ENCODE peak calls at places on chromosomes 4 and X, in five cellular contexts. E is glutamatergic neuron, S is GM06990, J is GM12865, W is uterus. B is an unnamed sample.
A peak's percentile ranks its signal among the peaks of the same experiment; 100 is the strongest.

GRCh38 chr4:48944252-48944651 is 37.7 kb upstream of the OCIAD2 start:
- DNase-seq in E (no peak), S (no peak), J (no peak), W (no peak), B (no peak)

GRCh38 chr4:13966241-13967195 is 339.0 kb upstream of the BOD1L1 start:
- DNase-seq in E (peak; percentile 19), S (no peak), J (no peak), W (no peak), B (no peak)

GRCh38 chrX:2967998-2968909 is 38.1 kb upstream of the ARSH start:
- DNase-seq in E (peak; percentile 31), S (no peak), J (no peak), W (no peak), B (no peak)

GRCh38 chr4:179586460-179586859 is 2144.2 kb upstream of the AGA start:
- DNase-seq in E (no peak), S (no peak), J (no peak), W (no peak), B (no peak)

GRCh38 chrX:120755066-120755846 is 120.4 kb downstream of the CT47B1 start:
- DNase-seq in E (no peak), S (no peak), J (peak; percentile 63), W (no peak), B (no peak)

GRCh38 chr4:92450694-92451093 is 146.9 kb downstream of the GRID2 start:
- DNase-seq in E (no peak), S (no peak), J (no peak), W (no peak), B (no peak)

GRCh38 chrX:44785652-44786051 is 58.2 kb upstream of the DUSP21 start:
- DNase-seq in E (no peak), S (no peak), J (no peak), W (no peak), B (no peak)

GRCh38 chrX:26558719-26559386 is 342.9 kb downstream of the MAGEB5 start:
- DNase-seq in E (no peak), S (peak; percentile 1), J (no peak), W (no peak), B (no peak)

GRCh38 chr4:31107362-31107761 is 387.2 kb downstream of the PCDH7 start:
- DNase-seq in E (no peak), S (no peak), J (no peak), W (no peak), B (no peak)

GRCh38 chr4:181952478-181952877 is 290.7 kb upstream of the TENM3 start:
- DNase-seq in E (no peak), S (no peak), J (no peak), W (no peak), B (no peak)

GRCh38 chrX:153333271-153333670 is 682 bp upstream of the ZNF275 start:
- DNase-seq in E (no peak), S (no peak), J (no peak), W (no peak), B (no peak)

GRCh38 chrX:12370444-12371089 is 232.3 kb downstream of the FRMPD4 start:
- DNase-seq in E (no peak), S (no peak), J (no peak), W (peak; percentile 13), B (no peak)

GRCh38 chrX:33277046-33277445 is 65.7 kb upstream of the DMD start:
- DNase-seq in E (no peak), S (no peak), J (no peak), W (no peak), B (no peak)

GRCh38 chrX:24081661-24082154 is 27.0 kb downstream of the EIF2S3 start:
- DNase-seq in E (peak; percentile 58), S (peak; percentile 49), J (peak; percentile 75), W (peak; percentile 25), B (no peak)

GRCh38 chrX:132564026-132564425 is 75.2 kb upstream of the MBNL3 start:
- DNase-seq in E (no peak), S (no peak), J (no peak), W (no peak), B (no peak)

GRCh38 chr4:111031180-111031579 is 408.3 kb upstream of the PITX2 start:
- DNase-seq in E (no peak), S (no peak), J (no peak), W (no peak), B (no peak)

GRCh38 chrX:54534271-54534670 is 4.3 kb downstream of the GNL3L start:
- DNase-seq in E (no peak), S (no peak), J (no peak), W (no peak), B (no peak)

GRCh38 chrX:39816871-39817731 is 280.7 kb downstream of the BCOR start:
- DNase-seq in E (no peak), S (no peak), J (no peak), W (no peak), B (no peak)

GRCh38 chr4:40621592-40622512 is 7.8 kb downstream of the RBM47 start:
- DNase-seq in E (no peak), S (peak; percentile 69), J (peak; percentile 95), W (peak; percentile 20), B (no peak)

GRCh38 chrX:40496728-40497127 is 84.0 kb upstream of the ATP6AP2 start:
- DNase-seq in E (peak; percentile 14), S (no peak), J (peak; percentile 25), W (peak; percentile 22), B (no peak)

GRCh38 chr4:148831945-148832344 is 389.7 kb upstream of the NR3C2 start:
- DNase-seq in E (no peak), S (no peak), J (no peak), W (no peak), B (no peak)

GRCh38 chrX:8374041-8374825 is 90.4 kb upstream of the VCX3B start:
- DNase-seq in E (no peak), S (no peak), J (no peak), W (no peak), B (no peak)

GRCh38 chr4:76781698-76782595 is 116.0 kb downstream of the SOWAHB start:
- DNase-seq in E (no peak), S (peak; percentile 48), J (peak; percentile 92), W (no peak), B (peak; percentile 45)

GRCh38 chr4:8439168-8439567 is 1.4 kb downstream of the ACOX3 start:
- DNase-seq in E (no peak), S (no peak), J (no peak), W (no peak), B (no peak)

DNA sequence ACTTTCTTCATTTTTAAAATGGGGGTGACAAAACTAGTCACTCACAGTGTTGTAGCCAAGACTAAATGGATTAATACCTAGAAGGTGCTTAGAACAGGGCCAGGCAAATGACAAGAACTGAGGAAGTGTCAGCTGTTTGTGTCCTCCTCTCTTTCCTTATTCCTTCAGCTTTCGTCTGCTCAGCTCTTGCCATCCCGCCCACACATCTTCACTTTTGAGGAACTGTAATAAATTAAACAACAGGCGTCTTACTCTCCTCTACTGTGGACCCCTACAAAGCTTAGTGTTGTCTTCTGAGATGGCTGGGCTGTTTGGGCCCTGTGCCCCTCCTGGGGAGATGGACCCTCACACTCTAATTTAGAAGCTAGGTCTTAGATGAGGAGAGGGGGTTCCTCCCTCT is 2.7 kb downstream of the HPSE start:
- DNase-seq in E (no peak), S (no peak), J (no peak), W (no peak), B (no peak)
- TF ChIP-seq CTCF in E (no peak), S (no peak), J (no peak), W (no peak), B (no peak)

GRCh38 chr4:142314183-142314582 is 531.9 kb downstream of the INPP4B start:
- DNase-seq in E (no peak), S (no peak), J (no peak), W (no peak), B (no peak)
- TF ChIP-seq CTCF in E (no peak), S (no peak), J (no peak), W (no peak), B (no peak)

DNA sequence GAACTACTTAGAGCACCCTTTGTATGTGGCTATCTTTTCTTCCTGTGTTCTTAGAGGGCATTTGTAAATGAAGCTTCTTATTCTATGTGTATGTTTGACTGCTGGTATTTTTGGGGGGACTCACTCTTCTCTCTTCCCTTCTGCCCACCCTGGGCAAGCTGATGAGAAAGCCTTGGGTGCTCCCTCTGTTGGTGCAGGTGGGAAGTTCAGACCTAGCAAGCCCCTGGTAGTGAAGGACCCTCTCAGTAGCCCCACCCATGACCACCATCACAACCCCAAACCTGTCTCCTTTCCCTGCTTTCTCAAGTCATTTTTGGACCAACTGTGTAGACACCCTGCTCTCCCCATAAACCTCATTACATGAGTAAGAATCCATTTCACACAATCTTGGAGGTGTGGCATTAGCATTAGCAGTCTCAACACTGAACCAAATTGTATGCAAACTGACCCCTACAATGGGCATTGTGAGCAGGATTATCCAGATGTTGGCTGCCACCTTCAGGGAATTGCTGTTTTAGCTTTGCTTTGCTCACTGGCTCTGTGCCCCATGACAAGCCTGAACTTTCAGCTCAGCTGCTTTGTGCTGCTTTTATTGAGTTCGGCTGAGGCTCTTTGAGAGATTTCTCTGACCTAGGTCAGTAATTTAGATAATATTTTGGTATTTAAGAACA is 27.9 kb downstream of the TRIM61 start:
- DNase-seq in E (no peak), S (no peak), J (peak; percentile 32), W (no peak), B (no peak)
- TF ChIP-seq CTCF in E (peak; percentile 44), S (peak; percentile 57), J (peak; percentile 48), W (no peak), B (peak; percentile 36)

DNA sequence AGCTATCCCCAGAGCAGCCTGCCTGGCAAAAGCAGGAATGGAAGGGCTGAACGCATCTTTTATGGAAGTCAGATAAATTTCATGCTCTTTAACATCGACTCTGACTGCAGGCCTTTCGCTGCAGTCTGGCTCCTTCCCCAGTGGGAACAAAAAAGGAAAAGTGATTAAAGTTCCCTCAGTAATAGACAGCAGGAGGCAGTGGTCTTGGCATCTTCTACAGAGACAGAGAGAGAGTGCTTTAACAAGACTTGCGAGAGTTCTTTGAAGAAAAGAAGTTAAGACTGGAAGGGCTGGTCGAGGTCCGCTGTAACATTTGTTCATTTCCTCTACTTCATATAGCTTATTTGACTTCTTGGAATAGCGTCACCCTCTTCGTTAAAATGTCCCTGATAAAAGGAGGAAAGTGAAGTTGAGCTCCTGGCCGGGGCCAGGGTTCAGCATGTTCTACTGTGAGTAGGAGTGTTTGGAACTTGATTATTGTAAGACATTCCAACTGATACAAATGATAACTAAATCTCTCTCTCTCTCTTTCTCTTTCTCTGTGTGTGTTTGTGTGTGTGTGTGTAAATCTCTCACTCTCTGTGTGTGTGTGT is 179.8 kb downstream of the SLIT2 start:
- DNase-seq in E (no peak), S (no peak), J (no peak), W (peak; percentile 26), B (no peak)
- TF ChIP-seq CTCF in E (no peak), S (no peak), J (no peak), W (no peak), B (no peak)

GRCh38 chr4:51885371-51885770 is 42.4 kb downstream of the DCUN1D4 start:
- DNase-seq in E (no peak), S (no peak), J (peak; percentile 24), W (no peak), B (peak; percentile 16)
- TF ChIP-seq CTCF in E (peak; percentile 63), S (peak; percentile 42), J (peak; percentile 46), W (no peak), B (peak; percentile 30)

DNA sequence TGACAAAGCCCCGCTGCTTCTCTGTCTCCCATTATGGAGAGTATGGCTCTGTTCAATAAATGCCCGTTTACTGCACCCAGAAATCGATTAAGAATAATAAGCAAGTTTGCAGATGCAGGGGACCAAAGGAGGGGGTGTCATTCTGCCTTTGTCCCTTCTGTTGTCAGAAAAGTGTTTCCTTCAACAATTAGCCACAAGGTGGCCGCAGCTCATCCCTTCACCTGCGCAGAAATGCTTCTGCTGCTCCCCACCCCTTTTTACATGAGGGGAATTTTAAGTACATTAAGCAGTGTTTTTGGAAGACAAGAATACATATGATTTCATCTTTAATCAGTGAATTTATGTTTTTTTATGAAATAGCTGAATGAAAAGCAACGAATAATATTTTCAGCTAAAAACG is 175.6 kb upstream of the ARX start:
- DNase-seq in E (no peak), S (no peak), J (no peak), W (no peak), B (no peak)
- TF ChIP-seq CTCF in E (no peak), S (peak; percentile 31), J (peak; percentile 3), W (no peak), B (peak; percentile 4)

B was measured in GM13977.